ENCODE peak calls at places on chromosomes 3 and 15, in five cellular contexts. One of them, this sample, is unnamed.
A peak's percentile ranks its signal among the peaks of the same experiment; 100 is the strongest.

GRCh38 chr15:80931191-80931590 is 58.4 kb downstream of the MESD start:
- DNase-seq in stimulated activated CD4-positive, alpha-beta T cell treated with anti-CD3 and anti-CD28 coated beads, Interleukin-2, amount 100 ng/mL, for 48 hours: no peak
- DNase-seq in BJ: no peak
- DNase-seq in NCI-H774: no peak
- DNase-seq in body of pancreas: no peak
- DNase-seq in this sample: no peak

GRCh38 chr3:45995370-45996192 is at the start of gene FYCO1:
- DNase-seq in stimulated activated CD4-positive, alpha-beta T cell treated with anti-CD3 and anti-CD28 coated beads, Interleukin-2, amount 100 ng/mL, for 48 hours: peak; percentile 83
- DNase-seq in BJ: peak; percentile 43
- DNase-seq in NCI-H774: peak; percentile 20
- DNase-seq in body of pancreas: peak; percentile 95
- DNase-seq in this sample: peak; percentile 51

GRCh38 chr3:4866841-4867240 is 112.4 kb upstream of the BHLHE40 start:
- DNase-seq in stimulated activated CD4-positive, alpha-beta T cell treated with anti-CD3 and anti-CD28 coated beads, Interleukin-2, amount 100 ng/mL, for 48 hours: no peak
- DNase-seq in BJ: peak; percentile 34
- DNase-seq in NCI-H774: no peak
- DNase-seq in body of pancreas: peak; percentile 36
- DNase-seq in this sample: no peak

GRCh38 chr3:188389711-188390346 is 235.9 kb downstream of the LPP start:
- DNase-seq in stimulated activated CD4-positive, alpha-beta T cell treated with anti-CD3 and anti-CD28 coated beads, Interleukin-2, amount 100 ng/mL, for 48 hours: peak; percentile 14
- DNase-seq in BJ: no peak
- DNase-seq in NCI-H774: no peak
- DNase-seq in body of pancreas: peak; percentile 66
- DNase-seq in this sample: no peak

GRCh38 chr3:10469406-10470119 is 35.8 kb downstream of the ATP2B2 start:
- DNase-seq in stimulated activated CD4-positive, alpha-beta T cell treated with anti-CD3 and anti-CD28 coated beads, Interleukin-2, amount 100 ng/mL, for 48 hours: no peak
- DNase-seq in BJ: no peak
- DNase-seq in NCI-H774: no peak
- DNase-seq in body of pancreas: no peak
- DNase-seq in this sample: no peak

GRCh38 chr3:174955513-174956001 is 96.4 kb downstream of the NAALADL2 start:
- DNase-seq in stimulated activated CD4-positive, alpha-beta T cell treated with anti-CD3 and anti-CD28 coated beads, Interleukin-2, amount 100 ng/mL, for 48 hours: no peak
- DNase-seq in BJ: no peak
- DNase-seq in NCI-H774: no peak
- DNase-seq in body of pancreas: no peak
- DNase-seq in this sample: no peak

GRCh38 chr15:68487087-68487843 is 55.3 kb upstream of the ITGA11 start:
- DNase-seq in stimulated activated CD4-positive, alpha-beta T cell treated with anti-CD3 and anti-CD28 coated beads, Interleukin-2, amount 100 ng/mL, for 48 hours: no peak
- DNase-seq in BJ: peak; percentile 42
- DNase-seq in NCI-H774: no peak
- DNase-seq in body of pancreas: no peak
- DNase-seq in this sample: no peak

GRCh38 chr3:73530030-73530411 is 94.7 kb downstream of the PDZRN3 start:
- DNase-seq in stimulated activated CD4-positive, alpha-beta T cell treated with anti-CD3 and anti-CD28 coated beads, Interleukin-2, amount 100 ng/mL, for 48 hours: no peak
- DNase-seq in BJ: peak; percentile 79
- DNase-seq in NCI-H774: no peak
- DNase-seq in body of pancreas: peak; percentile 20
- DNase-seq in this sample: no peak

GRCh38 chr15:40439461-40440299 is 1.1 kb upstream of the BAHD1 start:
- DNase-seq in stimulated activated CD4-positive, alpha-beta T cell treated with anti-CD3 and anti-CD28 coated beads, Interleukin-2, amount 100 ng/mL, for 48 hours: no peak
- DNase-seq in BJ: no peak
- DNase-seq in NCI-H774: no peak
- DNase-seq in body of pancreas: peak; percentile 65
- DNase-seq in this sample: no peak

GRCh38 chr3:187836848-187837770 is 91.8 kb upstream of the BCL6 start:
- DNase-seq in stimulated activated CD4-positive, alpha-beta T cell treated with anti-CD3 and anti-CD28 coated beads, Interleukin-2, amount 100 ng/mL, for 48 hours: no peak
- DNase-seq in BJ: no peak
- DNase-seq in NCI-H774: no peak
- DNase-seq in body of pancreas: no peak
- DNase-seq in this sample: no peak

GRCh38 chr3:111284485-111285187 is 213.0 kb downstream of the NECTIN3 start:
- DNase-seq in stimulated activated CD4-positive, alpha-beta T cell treated with anti-CD3 and anti-CD28 coated beads, Interleukin-2, amount 100 ng/mL, for 48 hours: no peak
- DNase-seq in BJ: no peak
- DNase-seq in NCI-H774: no peak
- DNase-seq in body of pancreas: no peak
- DNase-seq in this sample: peak; percentile 39

GRCh38 chr15:31801152-31801551 is 229.2 kb upstream of the CHRNA7 start:
- DNase-seq in stimulated activated CD4-positive, alpha-beta T cell treated with anti-CD3 and anti-CD28 coated beads, Interleukin-2, amount 100 ng/mL, for 48 hours: no peak
- DNase-seq in BJ: no peak
- DNase-seq in NCI-H774: no peak
- DNase-seq in body of pancreas: peak; percentile 3
- DNase-seq in this sample: no peak

GRCh38 chr15:28945626-28946215 is 59.9 kb downstream of the APBA2 start:
- DNase-seq in stimulated activated CD4-positive, alpha-beta T cell treated with anti-CD3 and anti-CD28 coated beads, Interleukin-2, amount 100 ng/mL, for 48 hours: no peak
- DNase-seq in BJ: no peak
- DNase-seq in NCI-H774: no peak
- DNase-seq in body of pancreas: no peak
- DNase-seq in this sample: no peak

GRCh38 chr3:73432021-73432722 is 192.6 kb downstream of the PDZRN3 start:
- DNase-seq in stimulated activated CD4-positive, alpha-beta T cell treated with anti-CD3 and anti-CD28 coated beads, Interleukin-2, amount 100 ng/mL, for 48 hours: no peak
- DNase-seq in BJ: no peak
- DNase-seq in NCI-H774: no peak
- DNase-seq in body of pancreas: peak; percentile 45
- DNase-seq in this sample: no peak

GRCh38 chr3:132071043-132071442 is 36.2 kb upstream of the CPNE4 start:
- DNase-seq in stimulated activated CD4-positive, alpha-beta T cell treated with anti-CD3 and anti-CD28 coated beads, Interleukin-2, amount 100 ng/mL, for 48 hours: no peak
- DNase-seq in BJ: no peak
- DNase-seq in NCI-H774: no peak
- DNase-seq in body of pancreas: no peak
- DNase-seq in this sample: no peak

GRCh38 chr3:138348107-138348949 is at the start of gene MRAS:
- DNase-seq in stimulated activated CD4-positive, alpha-beta T cell treated with anti-CD3 and anti-CD28 coated beads, Interleukin-2, amount 100 ng/mL, for 48 hours: peak; percentile 11
- DNase-seq in BJ: no peak
- DNase-seq in NCI-H774: peak; percentile 27
- DNase-seq in body of pancreas: peak; percentile 77
- DNase-seq in this sample: peak; percentile 75

GRCh38 chr3:73451276-73451973 is 173.3 kb downstream of the PDZRN3 start:
- DNase-seq in stimulated activated CD4-positive, alpha-beta T cell treated with anti-CD3 and anti-CD28 coated beads, Interleukin-2, amount 100 ng/mL, for 48 hours: no peak
- DNase-seq in BJ: no peak
- DNase-seq in NCI-H774: peak; percentile 22
- DNase-seq in body of pancreas: no peak
- DNase-seq in this sample: no peak

GRCh38 chr3:146142757-146143156 is 18.2 kb downstream of the PLOD2 start:
- DNase-seq in stimulated activated CD4-positive, alpha-beta T cell treated with anti-CD3 and anti-CD28 coated beads, Interleukin-2, amount 100 ng/mL, for 48 hours: no peak
- DNase-seq in BJ: no peak
- DNase-seq in NCI-H774: no peak
- DNase-seq in body of pancreas: peak; percentile 8
- DNase-seq in this sample: no peak

GRCh38 chr3:118955914-118956556 is 78.6 kb downstream of the IGSF11 start:
- DNase-seq in stimulated activated CD4-positive, alpha-beta T cell treated with anti-CD3 and anti-CD28 coated beads, Interleukin-2, amount 100 ng/mL, for 48 hours: no peak
- DNase-seq in BJ: no peak
- DNase-seq in NCI-H774: no peak
- DNase-seq in body of pancreas: no peak
- DNase-seq in this sample: no peak

GRCh38 chr3:46693038-46693896 is at the start of gene ALS2CL:
- DNase-seq in stimulated activated CD4-positive, alpha-beta T cell treated with anti-CD3 and anti-CD28 coated beads, Interleukin-2, amount 100 ng/mL, for 48 hours: peak; percentile 37
- DNase-seq in BJ: no peak
- DNase-seq in NCI-H774: no peak
- DNase-seq in body of pancreas: peak; percentile 76
- DNase-seq in this sample: peak; percentile 16

GRCh38 chr3:7589526-7589925 is 728.6 kb downstream of the GRM7 start:
- DNase-seq in stimulated activated CD4-positive, alpha-beta T cell treated with anti-CD3 and anti-CD28 coated beads, Interleukin-2, amount 100 ng/mL, for 48 hours: no peak
- DNase-seq in BJ: no peak
- DNase-seq in NCI-H774: no peak
- DNase-seq in body of pancreas: no peak
- DNase-seq in this sample: no peak

GRCh38 chr15:68995754-68996141 is 18.7 kb upstream of the NOX5 start:
- DNase-seq in stimulated activated CD4-positive, alpha-beta T cell treated with anti-CD3 and anti-CD28 coated beads, Interleukin-2, amount 100 ng/mL, for 48 hours: no peak
- DNase-seq in BJ: no peak
- DNase-seq in NCI-H774: no peak
- DNase-seq in body of pancreas: no peak
- DNase-seq in this sample: no peak

GRCh38 chr3:157618075-157618760 is 115.0 kb upstream of the VEPH1 start:
- DNase-seq in stimulated activated CD4-positive, alpha-beta T cell treated with anti-CD3 and anti-CD28 coated beads, Interleukin-2, amount 100 ng/mL, for 48 hours: no peak
- DNase-seq in BJ: peak; percentile 35
- DNase-seq in NCI-H774: peak; percentile 73
- DNase-seq in body of pancreas: peak; percentile 37
- DNase-seq in this sample: peak; percentile 38

GRCh38 chr15:27672537-27672936 is 426.6 kb downstream of the OCA2 start:
- DNase-seq in stimulated activated CD4-positive, alpha-beta T cell treated with anti-CD3 and anti-CD28 coated beads, Interleukin-2, amount 100 ng/mL, for 48 hours: no peak
- DNase-seq in BJ: no peak
- DNase-seq in NCI-H774: no peak
- DNase-seq in body of pancreas: no peak
- DNase-seq in this sample: no peak